ENCODE peak calls at places on chromosomes 5 and 9, in eight cellular contexts. T is HepG2, G is HCT116, O is neuronal stem cell, R is IMR-90, I is neural progenitor cell, Z is mesendoderm, M is Karpas-422. J is an unnamed sample.
A peak's percentile ranks its signal among the peaks of the same experiment; 100 is the strongest.

GRCh38 chr5:79924936-79925893 is 65.8 kb downstream of the MTX3 start:
- DNase-seq in T (no peak), G (no peak), O (no peak), R (peak; percentile 41), I (peak; percentile 65), Z (peak; percentile 43), M (peak; percentile 78), J (no peak)

GRCh38 chr5:159782197-159782994 is 133.9 kb upstream of the ADRA1B start:
- DNase-seq in T (no peak), G (no peak), O (no peak), R (no peak), I (no peak), Z (no peak), M (no peak), J (no peak)

GRCh38 chr5:9498541-9499497 is 47.1 kb downstream of the SEMA5A start:
- DNase-seq in T (peak; percentile 7), G (no peak), O (peak; percentile 26), R (peak; percentile 20), I (peak; percentile 76), Z (peak; percentile 82), M (peak; percentile 41), J (peak; percentile 87)

GRCh38 chr5:111927191-111927590 is 170.2 kb upstream of the NREP start:
- DNase-seq in T (no peak), G (no peak), O (no peak), R (peak; percentile 25), I (no peak), Z (no peak), M (no peak), J (no peak)

GRCh38 chr9:120532475-120532874 is 47.5 kb downstream of the CDK5RAP2 start:
- DNase-seq in T (no peak), G (peak; percentile 45), O (no peak), R (no peak), I (no peak), Z (no peak), M (no peak), J (peak; percentile 54)

GRCh38 chr5:96601811-96602244 is 60.3 kb upstream of the CAST start:
- DNase-seq in T (peak; percentile 56), G (peak; percentile 53), O (peak; percentile 64), R (peak; percentile 75), I (peak; percentile 76), Z (peak; percentile 73), M (peak; percentile 86), J (peak; percentile 90)

GRCh38 chr9:78030553-78031270 is 899 bp downstream of the GNAQ start:
- DNase-seq in T (no peak), G (no peak), O (peak; percentile 61), R (peak; percentile 21), I (peak; percentile 81), Z (peak; percentile 79), M (no peak), J (peak; percentile 43)

GRCh38 chr5:116395178-116395577 is 179.4 kb downstream of the SEMA6A start:
- DNase-seq in T (no peak), G (no peak), O (no peak), R (no peak), I (peak; percentile 58), Z (no peak), M (no peak), J (no peak)

GRCh38 chr5:55544341-55544740 is 9.6 kb upstream of the PLPP1 start:
- DNase-seq in T (no peak), G (no peak), O (no peak), R (peak; percentile 14), I (no peak), Z (no peak), M (no peak), J (no peak)

GRCh38 chr5:161086456-161086855 is 234.4 kb upstream of the ATP10B start:
- DNase-seq in T (no peak), G (no peak), O (no peak), R (peak; percentile 3), I (no peak), Z (no peak), M (no peak), J (no peak)

GRCh38 chr9:76087978-76088377 is 197.5 kb downstream of the PCSK5 start:
- DNase-seq in T (no peak), G (no peak), O (no peak), R (no peak), I (no peak), Z (no peak), M (no peak), J (no peak)

GRCh38 chr9:122988919-122989614 is 44.4 kb upstream of the GPR21 start:
- DNase-seq in T (no peak), G (no peak), O (no peak), R (no peak), I (no peak), Z (no peak), M (peak; percentile 45), J (peak; percentile 10)
- H3K9ac ChIP-seq in T (no peak overlapping the region), G (no peak overlapping the region), O (no peak overlapping the region), R (no peak overlapping the region), I (no peak overlapping the region), Z (no peak overlapping the region), M (no peak overlapping the region), J (no peak overlapping the region)

GRCh38 chr5:169299651-169300467 is 1.1 kb downstream of the SLIT3 start:
- DNase-seq in T (no peak), G (no peak), O (peak; percentile 15), R (no peak), I (peak; percentile 32), Z (peak; percentile 10), M (no peak), J (no peak)

GRCh38 chr5:169301386-169301930 is 519 bp upstream of the SLIT3 start:
- DNase-seq in T (no peak), G (no peak), O (peak; percentile 11), R (no peak), I (peak; percentile 21), Z (no peak), M (no peak), J (no peak)

GRCh38 chr5:169298193-169298592 is 2.7 kb downstream of the SLIT3 start:
- DNase-seq in T (no peak), G (no peak), O (no peak), R (no peak), I (no peak), Z (no peak), M (no peak), J (no peak)

GRCh38 chr5:169300468-169301385 is at the start of gene SLIT3:
- DNase-seq in T (no peak), G (no peak), O (peak; percentile 82), R (peak; percentile 47), I (peak; percentile 93), Z (peak; percentile 88), M (no peak), J (peak; percentile 59)

DNA sequence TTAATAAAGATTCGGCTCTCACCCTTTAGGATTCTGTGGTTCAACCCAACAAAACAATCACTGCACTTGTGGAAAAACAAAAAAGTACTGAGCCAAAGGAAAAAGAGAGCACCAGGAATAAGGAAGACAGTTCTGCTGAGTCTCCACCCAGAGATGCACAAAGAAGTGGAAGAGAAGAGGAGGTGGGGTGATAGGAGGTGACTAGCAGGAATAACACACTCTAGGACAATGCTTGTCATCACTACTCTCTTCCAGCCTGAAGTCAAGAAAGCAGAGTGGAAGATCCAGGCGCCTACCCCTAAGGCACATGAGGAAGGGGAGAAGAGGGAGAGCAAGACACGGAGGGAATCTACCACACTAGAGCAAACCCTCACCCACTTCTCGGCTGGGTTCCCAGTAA is 1.8 kb downstream of the SLIT3 start:
- DNase-seq in T (no peak), G (no peak), O (no peak), R (no peak), I (no peak), Z (no peak), M (no peak), J (no peak)
- H3K9ac ChIP-seq in T (no peak overlapping the region), G (no peak overlapping the region), O (no peak overlapping the region), R (no peak overlapping the region), I (no peak overlapping the region), Z (no peak overlapping the region), M (no peak overlapping the region), J (no peak overlapping the region)

GRCh38 chr5:173706700-173707099 is 90.2 kb upstream of the BOD1 start:
- DNase-seq in T (no peak), G (no peak), O (no peak), R (no peak), I (no peak), Z (no peak), M (no peak), J (no peak)
- H3K9ac ChIP-seq in T (no peak overlapping the region), G (no peak overlapping the region), O (no peak overlapping the region), R (no peak overlapping the region), I (no peak overlapping the region), Z (no peak overlapping the region), M (peak overlapping the region; percentile 28), J (no peak overlapping the region)

GRCh38 chr5:170305646-170306025 is 8.1 kb upstream of the LCP2 start:
- DNase-seq in T (no peak), G (no peak), O (no peak), R (no peak), I (no peak), Z (no peak), M (no peak), J (no peak)
- H3K9ac ChIP-seq in T (no peak overlapping the region), G (no peak overlapping the region), O (no peak overlapping the region), R (no peak overlapping the region), I (no peak overlapping the region), Z (no peak overlapping the region), M (no peak overlapping the region), J (no peak overlapping the region)

GRCh38 chr5:174665347-174665746 is 59.0 kb upstream of the MSX2 start:
- DNase-seq in T (no peak), G (no peak), O (no peak), R (no peak), I (no peak), Z (no peak), M (no peak), J (no peak)

GRCh38 chr5:174664180-174664850 is 60.1 kb upstream of the MSX2 start:
- DNase-seq in T (no peak), G (no peak), O (no peak), R (no peak), I (no peak), Z (no peak), M (no peak), J (peak; percentile 38)

GRCh38 chr5:174668349-174668748 is 56.0 kb upstream of the MSX2 start:
- DNase-seq in T (no peak), G (no peak), O (no peak), R (no peak), I (no peak), Z (no peak), M (no peak), J (no peak)

GRCh38 chr5:174667526-174667925 is 56.9 kb upstream of the MSX2 start:
- DNase-seq in T (no peak), G (no peak), O (no peak), R (no peak), I (peak; percentile 19), Z (peak; percentile 49), M (no peak), J (peak; percentile 22)
- H3K9ac ChIP-seq in T (no peak overlapping the region), G (no peak overlapping the region), O (no peak overlapping the region), R (no peak overlapping the region), I (no peak overlapping the region), Z (no peak overlapping the region), M (no peak overlapping the region), J (no peak overlapping the region)

DNA sequence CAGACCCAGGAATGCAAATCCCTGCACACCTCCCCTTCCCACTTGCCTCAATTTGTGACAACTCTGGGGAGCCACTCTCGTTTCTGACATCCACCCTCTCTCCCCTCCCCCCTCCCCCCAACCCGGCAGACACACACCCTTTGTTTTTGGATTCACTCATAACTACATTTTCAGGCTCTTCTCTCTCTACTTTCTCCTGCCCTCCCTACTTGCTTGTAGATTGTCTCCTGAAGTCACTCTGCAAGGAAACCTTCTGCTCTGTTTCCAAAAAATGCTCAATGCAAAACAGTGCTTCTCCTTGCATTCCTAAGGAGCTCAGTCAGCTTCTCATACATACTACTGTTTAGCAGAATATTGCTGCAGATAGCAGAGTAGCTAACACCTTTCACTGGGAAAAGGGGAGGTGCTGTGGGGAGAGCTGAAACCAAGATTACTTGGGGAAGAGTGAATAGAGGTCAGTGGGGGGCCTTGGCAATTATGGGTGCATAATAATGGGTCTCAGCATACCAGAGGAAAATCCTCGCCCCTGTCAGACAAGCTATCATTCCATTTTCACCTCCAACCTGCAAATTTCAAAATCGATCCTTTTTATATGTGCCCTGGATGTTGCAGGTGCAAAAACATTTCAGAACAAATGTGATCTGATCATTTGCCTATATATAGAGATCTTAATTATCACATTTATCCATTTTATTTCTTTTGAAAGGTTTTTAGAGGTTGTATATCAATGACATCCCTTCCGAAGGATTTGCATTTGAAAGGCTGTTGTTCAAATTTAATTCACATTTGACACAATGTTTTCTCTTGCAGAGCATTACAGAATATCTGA is 1860.7 kb upstream of the WWC1 start:
- DNase-seq in T (no peak), G (no peak), O (peak; percentile 46), R (no peak), I (peak; percentile 76), Z (peak; percentile 93), M (no peak), J (no peak)
- H3K9ac ChIP-seq in T (no peak overlapping the region), G (no peak overlapping the region), O (no peak overlapping the region), R (no peak overlapping the region), I (no peak overlapping the region), Z (no peak overlapping the region), M (no peak overlapping the region), J (no peak overlapping the region)

J was measured in trophoblast cell.